ENCODE peak calls at places on chromosomes 4 and X, in ten cellular contexts. N is stimulated activated CD4-positive, alpha-beta T cell treated with anti-CD3 and anti-CD28 coated beads, Interleukin-2, amount 100 ng/mL, for 48 hours; T is Karpas-422; F is adipocyte; K is astrocyte of the cerebellum; P is NCI-H69; C is retina; J is fibroblast of mammary gland; S is lung microvascular endothelial cell; I is B cell. V is an unnamed sample.

GRCh38 chr4:20284990-20285389 is 33.3 kb downstream of the SLIT2 start:
- DNase-seq in K (no peak), N (no peak), T (no peak), I (no peak), J (peak; percentile 56), P (peak; percentile 13), S (no peak), C (no peak), F (no peak), V (no peak)

GRCh38 chr4:8766610-8767009 is 105.0 kb downstream of the HMX1 start:
- DNase-seq in F (no peak), N (no peak), P (no peak), C (no peak), I (no peak), J (no peak), T (no peak), K (no peak), S (no peak), V (no peak)

GRCh38 chr4:125985856-125986255 is 671.1 kb downstream of the FAT4 start:
- DNase-seq in T (no peak), C (no peak), P (no peak), S (no peak), N (no peak), K (no peak), F (no peak), I (no peak), J (no peak), V (no peak)

GRCh38 chr4:71206763-71207162 is 132.1 kb upstream of the SLC4A4 start:
- DNase-seq in F (peak; percentile 80), N (no peak), T (no peak), J (peak; percentile 30), S (no peak), P (no peak), C (no peak), I (no peak), K (peak; percentile 55), V (no peak)

GRCh38 chr4:146243141-146243882 is 29.0 kb downstream of the REELD1 start:
- DNase-seq in S (peak; percentile 57), T (peak; percentile 78), C (no peak), P (no peak), I (peak; percentile 52), N (peak; percentile 42), J (peak; percentile 34), K (no peak), F (no peak), V (peak; percentile 76)

GRCh38 chrX:22800360-22800759 is 199.4 kb upstream of the DDX53 start:
- DNase-seq in F (peak; percentile 87), T (no peak), J (peak; percentile 89), I (no peak), S (peak; percentile 66), P (no peak), N (no peak), K (peak; percentile 75), C (no peak), V (no peak)

GRCh38 chrX:145623453-145623852 is 194.2 kb upstream of the SLITRK2 start:
- DNase-seq in P (no peak), N (no peak), K (no peak), J (no peak), I (no peak), C (no peak), S (no peak), F (no peak), T (no peak), V (no peak)

GRCh38 chr4:683982-684571 is 4.9 kb downstream of the SLC49A3 start:
- DNase-seq in S (peak; percentile 85), F (peak; percentile 73), P (peak; percentile 70), N (peak; percentile 48), K (no peak), C (peak; percentile 68), J (peak; percentile 63), I (no peak), T (peak; percentile 85), V (peak; percentile 71)

GRCh38 chr4:167688660-167689142 is 403.6 kb upstream of the ANXA10 start:
- DNase-seq in I (no peak), S (no peak), F (no peak), K (no peak), N (no peak), T (no peak), C (no peak), J (no peak), P (no peak), V (no peak)

GRCh38 chrX:21990812-21991211 is 41.3 kb upstream of the PHEX start:
- DNase-seq in I (no peak), T (peak; percentile 37), C (no peak), F (no peak), P (no peak), S (no peak), K (no peak), N (no peak), J (no peak), V (no peak)

GRCh38 chrX:118352566-118352965 is 6.7 kb downstream of the WDR44 start:
- DNase-seq in I (no peak), C (no peak), S (no peak), K (no peak), P (no peak), F (no peak), J (no peak), T (no peak), N (no peak), V (no peak)

GRCh38 chr4:128341634-128342033 is 54.0 kb upstream of the PGRMC2 start:
- DNase-seq in J (no peak), T (no peak), F (no peak), I (no peak), P (no peak), S (no peak), C (no peak), K (no peak), N (no peak), V (no peak)

GRCh38 chr4:78645853-78646757 is 94.5 kb downstream of the ANXA3 start:
- DNase-seq in T (no peak), F (peak; percentile 93), K (peak; percentile 92), C (no peak), S (peak; percentile 91), N (no peak), J (peak; percentile 98), I (no peak), P (peak; percentile 67), V (no peak)

GRCh38 chr4:182955411-182955810 is 38.2 kb upstream of the DCTD start:
- DNase-seq in J (no peak), P (no peak), F (no peak), T (no peak), C (no peak), N (no peak), K (no peak), I (no peak), S (no peak), V (no peak)

GRCh38 chr4:73822812-73823480 is 13.5 kb upstream of the CXCL6 start:
- DNase-seq in T (no peak), N (no peak), F (no peak), K (no peak), P (no peak), S (no peak), J (peak; percentile 50), I (no peak), C (no peak), V (no peak)

GRCh38 chrX:9885150-9885549 is 82.0 kb upstream of the CLDN34 start:
- DNase-seq in K (no peak), T (peak; percentile 88), C (peak; percentile 72), S (peak; percentile 69), I (peak; percentile 70), N (peak; percentile 38), P (peak; percentile 70), J (peak; percentile 59), F (peak; percentile 79), V (peak; percentile 78)

GRCh38 chr4:106502106-106502699 is 133.6 kb upstream of the GIMD1 start:
- DNase-seq in T (peak; percentile 86), K (peak; percentile 47), F (peak; percentile 79), N (peak; percentile 32), S (peak; percentile 72), P (peak; percentile 61), J (peak; percentile 12), C (peak; percentile 59), I (peak; percentile 15), V (peak; percentile 56)

GRCh38 chrX:18793601-18794089 is 86.2 kb downstream of the PPEF1 start:
- DNase-seq in I (no peak), T (no peak), J (no peak), P (peak; percentile 88), N (no peak), K (no peak), F (no peak), C (peak; percentile 32), S (peak; percentile 4), V (no peak)

GRCh38 chr4:152348670-152349069 is 187.2 kb downstream of the FBXW7 start:
- DNase-seq in C (no peak), J (peak; percentile 26), K (no peak), T (no peak), N (no peak), F (no peak), I (no peak), P (peak; percentile 47), S (peak; percentile 72), V (no peak)

GRCh38 chrX:6228720-6229119 is at the start of gene NLGN4X:
- DNase-seq in N (no peak), S (no peak), T (peak; percentile 99), P (peak; percentile 68), K (no peak), C (peak; percentile 74), F (no peak), J (no peak), I (no peak), V (no peak)

GRCh38 chrX:34813618-34814017 is 129.0 kb upstream of the FAM47B start:
- DNase-seq in J (peak; percentile 15), F (peak; percentile 10), C (no peak), K (no peak), S (no peak), T (no peak), I (no peak), N (no peak), P (no peak), V (no peak)

GRCh38 chrX:19177710-19178109 is 55.4 kb upstream of the ADGRG2 start:
- DNase-seq in F (no peak), I (no peak), S (no peak), C (no peak), P (no peak), N (no peak), J (no peak), T (no peak), K (no peak), V (no peak)

V was measured in GM13977.